ENCODE peak calls at places on chromosomes 11 and 22, in ten cellular contexts. One of them, this sample, is unnamed.

GRCh38 chr11:131592734-131593133 is 222.3 kb downstream of the NTM start:
- DNase-seq in natural killer cell: no peak
- DNase-seq in esophagus muscularis mucosa: no peak
- DNase-seq in CD4-positive, alpha-beta T cell: no peak
- DNase-seq in OCI-LY7: no peak
- DNase-seq in endothelial cell: no peak
- DNase-seq in MM.1S: no peak
- DNase-seq in psoas muscle: no peak
- DNase-seq in cardiac muscle cell: no peak
- DNase-seq in bronchial epithelial cell: no peak
- DNase-seq in this sample: no peak

GRCh38 chr11:70324354-70325115 is 54.0 kb downstream of the PPFIA1 start:
- DNase-seq in natural killer cell: no peak
- DNase-seq in esophagus muscularis mucosa: no peak
- DNase-seq in CD4-positive, alpha-beta T cell: no peak
- DNase-seq in OCI-LY7: no peak
- DNase-seq in endothelial cell: no peak
- DNase-seq in MM.1S: no peak
- DNase-seq in psoas muscle: no peak
- DNase-seq in cardiac muscle cell: peak
- DNase-seq in bronchial epithelial cell: no peak
- DNase-seq in this sample: no peak

GRCh38 chr11:69425895-69426544 is 55.4 kb upstream of the LINC01488 start:
- DNase-seq in natural killer cell: no peak
- DNase-seq in esophagus muscularis mucosa: no peak
- DNase-seq in CD4-positive, alpha-beta T cell: no peak
- DNase-seq in OCI-LY7: no peak
- DNase-seq in endothelial cell: no peak
- DNase-seq in MM.1S: no peak
- DNase-seq in psoas muscle: no peak
- DNase-seq in cardiac muscle cell: no peak
- DNase-seq in bronchial epithelial cell: no peak
- DNase-seq in this sample: no peak

GRCh38 chr11:74731301-74732094 is at the start of gene CHRDL2:
- DNase-seq in natural killer cell: no peak
- DNase-seq in esophagus muscularis mucosa: no peak
- DNase-seq in CD4-positive, alpha-beta T cell: no peak
- DNase-seq in OCI-LY7: no peak
- DNase-seq in endothelial cell: peak
- DNase-seq in MM.1S: no peak
- DNase-seq in psoas muscle: peak
- DNase-seq in cardiac muscle cell: peak
- DNase-seq in bronchial epithelial cell: no peak
- DNase-seq in this sample: no peak

GRCh38 chr11:13595166-13595565 is 73.3 kb upstream of the FAR1 start:
- DNase-seq in natural killer cell: no peak
- DNase-seq in esophagus muscularis mucosa: no peak
- DNase-seq in CD4-positive, alpha-beta T cell: no peak
- DNase-seq in OCI-LY7: no peak
- DNase-seq in endothelial cell: no peak
- DNase-seq in MM.1S: no peak
- DNase-seq in psoas muscle: no peak
- DNase-seq in cardiac muscle cell: no peak
- DNase-seq in bronchial epithelial cell: no peak
- DNase-seq in this sample: no peak

GRCh38 chr22:28012811-28013460 is 93.9 kb upstream of the PITPNB start:
- DNase-seq in natural killer cell: no peak
- DNase-seq in esophagus muscularis mucosa: no peak
- DNase-seq in CD4-positive, alpha-beta T cell: no peak
- DNase-seq in OCI-LY7: no peak
- DNase-seq in endothelial cell: no peak
- DNase-seq in MM.1S: no peak
- DNase-seq in psoas muscle: no peak
- DNase-seq in cardiac muscle cell: no peak
- DNase-seq in bronchial epithelial cell: peak
- DNase-seq in this sample: no peak

GRCh38 chr22:29994027-29994715 is 86.1 kb upstream of the HORMAD2 start:
- DNase-seq in natural killer cell: no peak
- DNase-seq in esophagus muscularis mucosa: no peak
- DNase-seq in CD4-positive, alpha-beta T cell: no peak
- DNase-seq in OCI-LY7: no peak
- DNase-seq in endothelial cell: no peak
- DNase-seq in MM.1S: no peak
- DNase-seq in psoas muscle: no peak
- DNase-seq in cardiac muscle cell: peak
- DNase-seq in bronchial epithelial cell: peak
- DNase-seq in this sample: no peak

GRCh38 chr11:28632338-28632737 is 524.1 kb downstream of the METTL15 start:
- DNase-seq in natural killer cell: no peak
- DNase-seq in esophagus muscularis mucosa: no peak
- DNase-seq in CD4-positive, alpha-beta T cell: no peak
- DNase-seq in OCI-LY7: no peak
- DNase-seq in endothelial cell: no peak
- DNase-seq in MM.1S: no peak
- DNase-seq in psoas muscle: no peak
- DNase-seq in cardiac muscle cell: no peak
- DNase-seq in bronchial epithelial cell: peak
- DNase-seq in this sample: no peak

GRCh38 chr22:46057206-46057605 is 80.2 kb upstream of the WNT7B start:
- DNase-seq in natural killer cell: no peak
- DNase-seq in esophagus muscularis mucosa: no peak
- DNase-seq in CD4-positive, alpha-beta T cell: no peak
- DNase-seq in OCI-LY7: peak
- DNase-seq in endothelial cell: no peak
- DNase-seq in MM.1S: peak
- DNase-seq in psoas muscle: no peak
- DNase-seq in cardiac muscle cell: no peak
- DNase-seq in bronchial epithelial cell: no peak
- DNase-seq in this sample: no peak

GRCh38 chr22:47236718-47237117 is 474.3 kb downstream of the TBC1D22A start:
- DNase-seq in natural killer cell: no peak
- DNase-seq in esophagus muscularis mucosa: no peak
- DNase-seq in CD4-positive, alpha-beta T cell: no peak
- DNase-seq in OCI-LY7: no peak
- DNase-seq in endothelial cell: no peak
- DNase-seq in MM.1S: no peak
- DNase-seq in psoas muscle: no peak
- DNase-seq in cardiac muscle cell: no peak
- DNase-seq in bronchial epithelial cell: no peak
- DNase-seq in this sample: no peak

GRCh38 chr11:68509105-68509504 is 48.6 kb downstream of the PPP6R3 start:
- DNase-seq in natural killer cell: no peak
- DNase-seq in esophagus muscularis mucosa: no peak
- DNase-seq in CD4-positive, alpha-beta T cell: no peak
- DNase-seq in OCI-LY7: no peak
- DNase-seq in endothelial cell: no peak
- DNase-seq in MM.1S: no peak
- DNase-seq in psoas muscle: no peak
- DNase-seq in cardiac muscle cell: no peak
- DNase-seq in bronchial epithelial cell: no peak
- DNase-seq in this sample: no peak

DNA sequence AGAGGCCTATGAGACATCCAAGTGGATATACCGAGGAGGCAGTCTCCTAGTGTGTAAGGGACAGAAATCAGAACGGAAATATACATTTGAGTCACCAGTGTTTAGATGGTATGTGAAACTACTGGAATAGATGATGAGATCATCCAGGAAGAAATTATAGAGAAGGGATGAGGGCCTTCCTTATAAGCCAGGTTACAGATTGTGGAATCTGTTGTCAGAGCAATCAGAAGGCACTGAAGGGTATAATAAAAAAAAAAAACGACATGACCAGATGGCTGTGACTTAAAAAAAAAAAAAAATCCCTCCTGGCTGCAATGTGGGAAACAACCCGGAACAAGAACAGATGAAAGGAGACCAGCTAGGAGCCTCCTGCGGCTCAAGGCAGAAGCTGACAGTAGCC is 2.7 kb downstream of the MAJIN start:
- DNase-seq in natural killer cell: no peak
- DNase-seq in esophagus muscularis mucosa: no peak
- DNase-seq in CD4-positive, alpha-beta T cell: no peak
- DNase-seq in OCI-LY7: no peak
- DNase-seq in endothelial cell: no peak
- DNase-seq in MM.1S: no peak
- DNase-seq in psoas muscle: no peak
- DNase-seq in cardiac muscle cell: peak
- DNase-seq in bronchial epithelial cell: peak
- DNase-seq in this sample: no peak
- TF ChIP-seq CTCF in natural killer cell: no peak
- TF ChIP-seq CTCF in esophagus muscularis mucosa: no peak
- TF ChIP-seq CTCF in CD4-positive, alpha-beta T cell: no peak
- TF ChIP-seq CTCF in OCI-LY7: no peak
- TF ChIP-seq CTCF in endothelial cell: no peak
- TF ChIP-seq CTCF in MM.1S: no peak
- TF ChIP-seq CTCF in psoas muscle: no peak
- TF ChIP-seq CTCF in cardiac muscle cell: no peak
- TF ChIP-seq CTCF in bronchial epithelial cell: no peak
- TF ChIP-seq CTCF in this sample: no peak

GRCh38 chr11:114120606-114121005 is 61.1 kb downstream of the ZBTB16 start:
- DNase-seq in natural killer cell: no peak
- DNase-seq in esophagus muscularis mucosa: no peak
- DNase-seq in CD4-positive, alpha-beta T cell: no peak
- DNase-seq in OCI-LY7: no peak
- DNase-seq in endothelial cell: no peak
- DNase-seq in MM.1S: no peak
- DNase-seq in psoas muscle: no peak
- DNase-seq in cardiac muscle cell: no peak
- DNase-seq in bronchial epithelial cell: no peak
- DNase-seq in this sample: no peak
- TF ChIP-seq CTCF in natural killer cell: no peak
- TF ChIP-seq CTCF in esophagus muscularis mucosa: no peak
- TF ChIP-seq CTCF in CD4-positive, alpha-beta T cell: no peak
- TF ChIP-seq CTCF in OCI-LY7: no peak
- TF ChIP-seq CTCF in endothelial cell: no peak
- TF ChIP-seq CTCF in MM.1S: no peak
- TF ChIP-seq CTCF in psoas muscle: no peak
- TF ChIP-seq CTCF in cardiac muscle cell: no peak
- TF ChIP-seq CTCF in bronchial epithelial cell: no peak
- TF ChIP-seq CTCF in this sample: no peak

GRCh38 chr11:34881900-34882299 is 34.3 kb downstream of the APIP start:
- DNase-seq in natural killer cell: no peak
- DNase-seq in esophagus muscularis mucosa: no peak
- DNase-seq in CD4-positive, alpha-beta T cell: no peak
- DNase-seq in OCI-LY7: no peak
- DNase-seq in endothelial cell: no peak
- DNase-seq in MM.1S: no peak
- DNase-seq in psoas muscle: no peak
- DNase-seq in cardiac muscle cell: no peak
- DNase-seq in bronchial epithelial cell: no peak
- DNase-seq in this sample: no peak

GRCh38 chr11:34890089-34890488 is 26.1 kb downstream of the APIP start:
- DNase-seq in natural killer cell: no peak
- DNase-seq in esophagus muscularis mucosa: no peak
- DNase-seq in CD4-positive, alpha-beta T cell: no peak
- DNase-seq in OCI-LY7: no peak
- DNase-seq in endothelial cell: no peak
- DNase-seq in MM.1S: no peak
- DNase-seq in psoas muscle: no peak
- DNase-seq in cardiac muscle cell: peak
- DNase-seq in bronchial epithelial cell: peak
- DNase-seq in this sample: no peak

GRCh38 chr11:34887260-34887659 is 28.9 kb downstream of the APIP start:
- DNase-seq in natural killer cell: no peak
- DNase-seq in esophagus muscularis mucosa: no peak
- DNase-seq in CD4-positive, alpha-beta T cell: no peak
- DNase-seq in OCI-LY7: no peak
- DNase-seq in endothelial cell: no peak
- DNase-seq in MM.1S: no peak
- DNase-seq in psoas muscle: no peak
- DNase-seq in cardiac muscle cell: no peak
- DNase-seq in bronchial epithelial cell: no peak
- DNase-seq in this sample: no peak

GRCh38 chr11:34890812-34891211 is 25.4 kb downstream of the APIP start:
- DNase-seq in natural killer cell: no peak
- DNase-seq in esophagus muscularis mucosa: no peak
- DNase-seq in CD4-positive, alpha-beta T cell: no peak
- DNase-seq in OCI-LY7: peak
- DNase-seq in endothelial cell: no peak
- DNase-seq in MM.1S: peak
- DNase-seq in psoas muscle: no peak
- DNase-seq in cardiac muscle cell: peak
- DNase-seq in bronchial epithelial cell: peak
- DNase-seq in this sample: no peak

GRCh38 chr11:34886609-34887008 is 29.6 kb downstream of the APIP start:
- DNase-seq in natural killer cell: no peak
- DNase-seq in esophagus muscularis mucosa: no peak
- DNase-seq in CD4-positive, alpha-beta T cell: no peak
- DNase-seq in OCI-LY7: no peak
- DNase-seq in endothelial cell: no peak
- DNase-seq in MM.1S: no peak
- DNase-seq in psoas muscle: no peak
- DNase-seq in cardiac muscle cell: no peak
- DNase-seq in bronchial epithelial cell: peak
- DNase-seq in this sample: no peak
- TF ChIP-seq CTCF in natural killer cell: no peak
- TF ChIP-seq CTCF in esophagus muscularis mucosa: no peak
- TF ChIP-seq CTCF in CD4-positive, alpha-beta T cell: no peak
- TF ChIP-seq CTCF in OCI-LY7: no peak
- TF ChIP-seq CTCF in endothelial cell: no peak
- TF ChIP-seq CTCF in MM.1S: no peak
- TF ChIP-seq CTCF in psoas muscle: no peak
- TF ChIP-seq CTCF in cardiac muscle cell: no peak
- TF ChIP-seq CTCF in bronchial epithelial cell: no peak
- TF ChIP-seq CTCF in this sample: no peak

GRCh38 chr22:21652547-21653545 is 10.7 kb downstream of the SDF2L1 start:
- DNase-seq in natural killer cell: no peak
- DNase-seq in esophagus muscularis mucosa: no peak
- DNase-seq in CD4-positive, alpha-beta T cell: no peak
- DNase-seq in OCI-LY7: peak
- DNase-seq in endothelial cell: no peak
- DNase-seq in MM.1S: no peak
- DNase-seq in psoas muscle: no peak
- DNase-seq in cardiac muscle cell: no peak
- DNase-seq in bronchial epithelial cell: no peak
- DNase-seq in this sample: no peak

GRCh38 chr22:21650280-21650679 is 8.2 kb downstream of the SDF2L1 start:
- DNase-seq in natural killer cell: no peak
- DNase-seq in esophagus muscularis mucosa: no peak
- DNase-seq in CD4-positive, alpha-beta T cell: no peak
- DNase-seq in OCI-LY7: no peak
- DNase-seq in endothelial cell: no peak
- DNase-seq in MM.1S: no peak
- DNase-seq in psoas muscle: no peak
- DNase-seq in cardiac muscle cell: no peak
- DNase-seq in bronchial epithelial cell: no peak
- DNase-seq in this sample: no peak

GRCh38 chr22:21651521-21652009 is 9.5 kb downstream of the SDF2L1 start:
- DNase-seq in natural killer cell: no peak
- DNase-seq in esophagus muscularis mucosa: no peak
- DNase-seq in CD4-positive, alpha-beta T cell: no peak
- DNase-seq in OCI-LY7: no peak
- DNase-seq in endothelial cell: peak
- DNase-seq in MM.1S: no peak
- DNase-seq in psoas muscle: no peak
- DNase-seq in cardiac muscle cell: no peak
- DNase-seq in bronchial epithelial cell: no peak
- DNase-seq in this sample: no peak

GRCh38 chr22:21650823-21651520 is 8.9 kb downstream of the SDF2L1 start:
- DNase-seq in natural killer cell: no peak
- DNase-seq in esophagus muscularis mucosa: no peak
- DNase-seq in CD4-positive, alpha-beta T cell: no peak
- DNase-seq in OCI-LY7: no peak
- DNase-seq in endothelial cell: no peak
- DNase-seq in MM.1S: no peak
- DNase-seq in psoas muscle: no peak
- DNase-seq in cardiac muscle cell: no peak
- DNase-seq in bronchial epithelial cell: no peak
- DNase-seq in this sample: no peak

GRCh38 chr22:21652010-21652546 is 10.0 kb downstream of the SDF2L1 start:
- DNase-seq in natural killer cell: peak
- DNase-seq in esophagus muscularis mucosa: peak
- DNase-seq in CD4-positive, alpha-beta T cell: peak
- DNase-seq in OCI-LY7: peak
- DNase-seq in endothelial cell: peak
- DNase-seq in MM.1S: peak
- DNase-seq in psoas muscle: peak
- DNase-seq in cardiac muscle cell: peak
- DNase-seq in bronchial epithelial cell: peak
- DNase-seq in this sample: peak
- TF ChIP-seq CTCF in natural killer cell: no peak
- TF ChIP-seq CTCF in esophagus muscularis mucosa: no peak
- TF ChIP-seq CTCF in CD4-positive, alpha-beta T cell: no peak
- TF ChIP-seq CTCF in OCI-LY7: no peak
- TF ChIP-seq CTCF in endothelial cell: no peak
- TF ChIP-seq CTCF in MM.1S: no peak
- TF ChIP-seq CTCF in psoas muscle: no peak
- TF ChIP-seq CTCF in cardiac muscle cell: no peak
- TF ChIP-seq CTCF in bronchial epithelial cell: no peak
- TF ChIP-seq CTCF in this sample: no peak